ENCODE peak calls at places on chromosomes 5 and 9, in eight cellular contexts. One of them, this sample, is unnamed.

GRCh38 chr9:87342743-87343142 is 154.9 kb upstream of the DAPK1 start:
- DNase-seq in astrocyte of the spinal cord: no peak
- DNase-seq in H7: no peak
- DNase-seq in GM23248: no peak
- DNase-seq in aorta: no peak
- DNase-seq in effector memory CD4-positive, alpha-beta T cell: no peak
- DNase-seq in choroid plexus epithelial cell: peak
- DNase-seq in cardiac muscle cell: peak
- DNase-seq in this sample: no peak

GRCh38 chr9:105690742-105691141 is 3.6 kb upstream of the TMEM38B start:
- DNase-seq in astrocyte of the spinal cord: no peak
- DNase-seq in H7: no peak
- DNase-seq in GM23248: peak
- DNase-seq in aorta: no peak
- DNase-seq in effector memory CD4-positive, alpha-beta T cell: no peak
- DNase-seq in choroid plexus epithelial cell: peak
- DNase-seq in cardiac muscle cell: peak
- DNase-seq in this sample: no peak

GRCh38 chr5:165134146-165134545 is 1628.7 kb downstream of the MAT2B start:
- DNase-seq in astrocyte of the spinal cord: no peak
- DNase-seq in H7: no peak
- DNase-seq in GM23248: no peak
- DNase-seq in aorta: no peak
- DNase-seq in effector memory CD4-positive, alpha-beta T cell: no peak
- DNase-seq in choroid plexus epithelial cell: no peak
- DNase-seq in cardiac muscle cell: no peak
- DNase-seq in this sample: no peak

GRCh38 chr5:78747703-78748359 is 99.3 kb upstream of the LHFPL2 start:
- DNase-seq in astrocyte of the spinal cord: peak
- DNase-seq in H7: no peak
- DNase-seq in GM23248: peak
- DNase-seq in aorta: no peak
- DNase-seq in effector memory CD4-positive, alpha-beta T cell: no peak
- DNase-seq in choroid plexus epithelial cell: peak
- DNase-seq in cardiac muscle cell: peak
- DNase-seq in this sample: peak

GRCh38 chr5:158322620-158323019 is 463.7 kb upstream of the CLINT1 start:
- DNase-seq in astrocyte of the spinal cord: no peak
- DNase-seq in H7: no peak
- DNase-seq in GM23248: no peak
- DNase-seq in aorta: no peak
- DNase-seq in effector memory CD4-positive, alpha-beta T cell: no peak
- DNase-seq in choroid plexus epithelial cell: no peak
- DNase-seq in cardiac muscle cell: no peak
- DNase-seq in this sample: no peak

GRCh38 chr9:104091708-104092107 is 2.4 kb upstream of the SMC2 start:
- DNase-seq in astrocyte of the spinal cord: peak
- DNase-seq in H7: peak
- DNase-seq in GM23248: peak
- DNase-seq in aorta: peak
- DNase-seq in effector memory CD4-positive, alpha-beta T cell: no peak
- DNase-seq in choroid plexus epithelial cell: peak
- DNase-seq in cardiac muscle cell: peak
- DNase-seq in this sample: no peak

GRCh38 chr5:115377468-115378217 is 81.2 kb upstream of the CCDC112 start:
- DNase-seq in astrocyte of the spinal cord: peak
- DNase-seq in H7: no peak
- DNase-seq in GM23248: peak
- DNase-seq in aorta: no peak
- DNase-seq in effector memory CD4-positive, alpha-beta T cell: no peak
- DNase-seq in choroid plexus epithelial cell: peak
- DNase-seq in cardiac muscle cell: peak
- DNase-seq in this sample: peak

GRCh38 chr9:121783126-121783522 is 131.7 kb downstream of the DAB2IP start:
- DNase-seq in astrocyte of the spinal cord: no peak
- DNase-seq in H7: no peak
- DNase-seq in GM23248: no peak
- DNase-seq in aorta: no peak
- DNase-seq in effector memory CD4-positive, alpha-beta T cell: no peak
- DNase-seq in choroid plexus epithelial cell: no peak
- DNase-seq in cardiac muscle cell: no peak
- DNase-seq in this sample: no peak

GRCh38 chr9:34518896-34519295 is 3.9 kb downstream of the ENHO start:
- DNase-seq in astrocyte of the spinal cord: no peak
- DNase-seq in H7: no peak
- DNase-seq in GM23248: no peak
- DNase-seq in aorta: no peak
- DNase-seq in effector memory CD4-positive, alpha-beta T cell: no peak
- DNase-seq in choroid plexus epithelial cell: no peak
- DNase-seq in cardiac muscle cell: no peak
- DNase-seq in this sample: no peak

GRCh38 chr9:34365282-34365681 is 11.4 kb downstream of the MYORG start:
- DNase-seq in astrocyte of the spinal cord: no peak
- DNase-seq in H7: no peak
- DNase-seq in GM23248: no peak
- DNase-seq in aorta: no peak
- DNase-seq in effector memory CD4-positive, alpha-beta T cell: no peak
- DNase-seq in choroid plexus epithelial cell: no peak
- DNase-seq in cardiac muscle cell: no peak
- DNase-seq in this sample: no peak

GRCh38 chr9:123455187-123455586 is 99.2 kb downstream of the CRB2 start:
- DNase-seq in astrocyte of the spinal cord: no peak
- DNase-seq in H7: no peak
- DNase-seq in GM23248: no peak
- DNase-seq in aorta: no peak
- DNase-seq in effector memory CD4-positive, alpha-beta T cell: no peak
- DNase-seq in choroid plexus epithelial cell: no peak
- DNase-seq in cardiac muscle cell: no peak
- DNase-seq in this sample: no peak

GRCh38 chr9:121324316-121324715 is 45.7 kb downstream of the STOM start:
- DNase-seq in astrocyte of the spinal cord: no peak
- DNase-seq in H7: no peak
- DNase-seq in GM23248: peak
- DNase-seq in aorta: no peak
- DNase-seq in effector memory CD4-positive, alpha-beta T cell: no peak
- DNase-seq in choroid plexus epithelial cell: no peak
- DNase-seq in cardiac muscle cell: no peak
- DNase-seq in this sample: no peak

GRCh38 chr5:93636850-93637249 is 53.8 kb downstream of the NR2F1 start:
- DNase-seq in astrocyte of the spinal cord: no peak
- DNase-seq in H7: no peak
- DNase-seq in GM23248: no peak
- DNase-seq in aorta: no peak
- DNase-seq in effector memory CD4-positive, alpha-beta T cell: no peak
- DNase-seq in choroid plexus epithelial cell: no peak
- DNase-seq in cardiac muscle cell: no peak
- DNase-seq in this sample: no peak

GRCh38 chr9:71709384-71709783 is 58.9 kb downstream of the CEMIP2 start:
- DNase-seq in astrocyte of the spinal cord: no peak
- DNase-seq in H7: no peak
- DNase-seq in GM23248: no peak
- DNase-seq in aorta: no peak
- DNase-seq in effector memory CD4-positive, alpha-beta T cell: no peak
- DNase-seq in choroid plexus epithelial cell: no peak
- DNase-seq in cardiac muscle cell: no peak
- DNase-seq in this sample: no peak

GRCh38 chr9:71703172-71703872 is 65.0 kb downstream of the CEMIP2 start:
- DNase-seq in astrocyte of the spinal cord: no peak
- DNase-seq in H7: no peak
- DNase-seq in GM23248: peak
- DNase-seq in aorta: no peak
- DNase-seq in effector memory CD4-positive, alpha-beta T cell: no peak
- DNase-seq in choroid plexus epithelial cell: peak
- DNase-seq in cardiac muscle cell: peak
- DNase-seq in this sample: no peak

GRCh38 chr9:71706172-71706571 is 62.1 kb downstream of the CEMIP2 start:
- DNase-seq in astrocyte of the spinal cord: no peak
- DNase-seq in H7: no peak
- DNase-seq in GM23248: no peak
- DNase-seq in aorta: no peak
- DNase-seq in effector memory CD4-positive, alpha-beta T cell: no peak
- DNase-seq in choroid plexus epithelial cell: no peak
- DNase-seq in cardiac muscle cell: no peak
- DNase-seq in this sample: no peak

DNA sequence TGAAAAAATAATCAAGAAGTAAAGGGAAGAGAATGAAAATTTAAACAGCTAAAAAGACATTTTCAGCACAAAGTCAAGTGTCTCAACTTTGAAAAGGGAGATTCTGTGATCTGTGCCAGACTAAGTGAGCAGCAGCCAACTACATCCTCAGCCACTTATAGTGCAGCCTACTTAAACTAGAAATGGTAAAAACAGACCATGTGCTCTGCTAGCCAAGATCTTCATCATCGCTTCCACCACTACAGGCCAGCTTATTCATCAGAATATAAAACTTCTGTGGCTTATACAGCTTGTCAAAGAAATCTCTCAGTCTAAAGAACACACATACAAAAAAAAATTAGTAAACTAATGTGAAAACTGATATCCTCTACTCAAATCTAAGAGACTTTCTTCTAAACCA is 63.5 kb downstream of the CEMIP2 start:
- DNase-seq in astrocyte of the spinal cord: no peak
- DNase-seq in H7: no peak
- DNase-seq in GM23248: peak
- DNase-seq in aorta: no peak
- DNase-seq in effector memory CD4-positive, alpha-beta T cell: no peak
- DNase-seq in choroid plexus epithelial cell: no peak
- DNase-seq in cardiac muscle cell: no peak
- DNase-seq in this sample: no peak
- H3K4me3 ChIP-seq in astrocyte of the spinal cord: no peak
- H3K4me3 ChIP-seq in H7: no peak
- H3K4me3 ChIP-seq in GM23248: no peak
- H3K4me3 ChIP-seq in aorta: no peak
- H3K4me3 ChIP-seq in effector memory CD4-positive, alpha-beta T cell: no peak
- H3K4me3 ChIP-seq in choroid plexus epithelial cell: no peak
- H3K4me3 ChIP-seq in cardiac muscle cell: no peak
- H3K4me3 ChIP-seq in this sample: no peak

GRCh38 chr9:95023217-95024003 is 294.1 kb downstream of the FANCC start:
- DNase-seq in astrocyte of the spinal cord: peak
- DNase-seq in H7: no peak
- DNase-seq in GM23248: peak
- DNase-seq in aorta: peak
- DNase-seq in effector memory CD4-positive, alpha-beta T cell: no peak
- DNase-seq in choroid plexus epithelial cell: peak
- DNase-seq in cardiac muscle cell: peak
- DNase-seq in this sample: peak
- H3K4me3 ChIP-seq in astrocyte of the spinal cord: no peak
- H3K4me3 ChIP-seq in H7: no peak
- H3K4me3 ChIP-seq in GM23248: peak
- H3K4me3 ChIP-seq in aorta: no peak
- H3K4me3 ChIP-seq in effector memory CD4-positive, alpha-beta T cell: no peak
- H3K4me3 ChIP-seq in choroid plexus epithelial cell: no peak
- H3K4me3 ChIP-seq in cardiac muscle cell: no peak
- H3K4me3 ChIP-seq in this sample: no peak

DNA sequence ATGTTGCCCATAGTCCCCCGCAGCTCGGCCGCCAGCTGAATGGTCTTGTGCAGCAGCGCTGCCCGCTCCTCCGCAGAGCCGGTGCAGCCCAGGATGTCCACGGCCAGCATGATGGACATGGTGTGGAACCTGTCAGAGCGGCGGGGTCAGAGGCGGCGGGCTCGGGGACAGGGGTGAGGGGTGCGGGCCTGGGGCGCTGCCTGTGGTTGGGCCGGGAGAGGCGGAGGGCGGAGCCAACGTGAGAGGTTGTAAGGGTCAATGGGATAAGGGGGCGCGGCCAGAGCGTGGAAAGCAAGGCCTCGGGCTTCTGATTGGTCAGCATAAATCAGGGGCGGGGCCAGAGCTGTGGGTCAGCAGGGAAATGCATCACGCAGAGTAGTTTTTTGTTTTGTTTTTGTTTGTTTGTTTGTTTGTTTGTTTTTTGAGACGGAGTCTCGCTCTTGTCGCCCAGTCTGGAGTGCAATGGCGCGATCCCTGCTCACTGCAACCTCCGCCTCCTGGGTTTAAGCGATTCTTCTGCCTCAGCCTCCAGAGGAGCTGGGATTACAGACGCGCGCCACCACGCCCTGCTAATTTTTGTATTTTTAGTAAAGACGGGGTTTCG is 6.8 kb upstream of the TOR2A start:
- DNase-seq in astrocyte of the spinal cord: peak
- DNase-seq in H7: peak
- DNase-seq in GM23248: peak
- DNase-seq in aorta: no peak
- DNase-seq in effector memory CD4-positive, alpha-beta T cell: no peak
- DNase-seq in choroid plexus epithelial cell: no peak
- DNase-seq in cardiac muscle cell: no peak
- DNase-seq in this sample: no peak
- H3K4me3 ChIP-seq in astrocyte of the spinal cord: peak
- H3K4me3 ChIP-seq in H7: peak
- H3K4me3 ChIP-seq in GM23248: peak
- H3K4me3 ChIP-seq in aorta: no peak
- H3K4me3 ChIP-seq in effector memory CD4-positive, alpha-beta T cell: no peak
- H3K4me3 ChIP-seq in choroid plexus epithelial cell: no peak
- H3K4me3 ChIP-seq in cardiac muscle cell: peak
- H3K4me3 ChIP-seq in this sample: peak

GRCh38 chr9:132015866-132016265 is 63.8 kb downstream of the MED27 start:
- DNase-seq in astrocyte of the spinal cord: no peak
- DNase-seq in H7: no peak
- DNase-seq in GM23248: no peak
- DNase-seq in aorta: no peak
- DNase-seq in effector memory CD4-positive, alpha-beta T cell: no peak
- DNase-seq in choroid plexus epithelial cell: no peak
- DNase-seq in cardiac muscle cell: no peak
- DNase-seq in this sample: no peak

GRCh38 chr9:132020272-132020671 is 59.4 kb downstream of the MED27 start:
- DNase-seq in astrocyte of the spinal cord: no peak
- DNase-seq in H7: no peak
- DNase-seq in GM23248: no peak
- DNase-seq in aorta: no peak
- DNase-seq in effector memory CD4-positive, alpha-beta T cell: no peak
- DNase-seq in choroid plexus epithelial cell: no peak
- DNase-seq in cardiac muscle cell: no peak
- DNase-seq in this sample: no peak

GRCh38 chr9:132019702-132020101 is 60.0 kb downstream of the MED27 start:
- DNase-seq in astrocyte of the spinal cord: no peak
- DNase-seq in H7: no peak
- DNase-seq in GM23248: no peak
- DNase-seq in aorta: no peak
- DNase-seq in effector memory CD4-positive, alpha-beta T cell: no peak
- DNase-seq in choroid plexus epithelial cell: no peak
- DNase-seq in cardiac muscle cell: no peak
- DNase-seq in this sample: no peak

GRCh38 chr9:132020845-132021510 is 58.7 kb downstream of the MED27 start:
- DNase-seq in astrocyte of the spinal cord: no peak
- DNase-seq in H7: no peak
- DNase-seq in GM23248: no peak
- DNase-seq in aorta: no peak
- DNase-seq in effector memory CD4-positive, alpha-beta T cell: no peak
- DNase-seq in choroid plexus epithelial cell: no peak
- DNase-seq in cardiac muscle cell: no peak
- DNase-seq in this sample: no peak

DNA sequence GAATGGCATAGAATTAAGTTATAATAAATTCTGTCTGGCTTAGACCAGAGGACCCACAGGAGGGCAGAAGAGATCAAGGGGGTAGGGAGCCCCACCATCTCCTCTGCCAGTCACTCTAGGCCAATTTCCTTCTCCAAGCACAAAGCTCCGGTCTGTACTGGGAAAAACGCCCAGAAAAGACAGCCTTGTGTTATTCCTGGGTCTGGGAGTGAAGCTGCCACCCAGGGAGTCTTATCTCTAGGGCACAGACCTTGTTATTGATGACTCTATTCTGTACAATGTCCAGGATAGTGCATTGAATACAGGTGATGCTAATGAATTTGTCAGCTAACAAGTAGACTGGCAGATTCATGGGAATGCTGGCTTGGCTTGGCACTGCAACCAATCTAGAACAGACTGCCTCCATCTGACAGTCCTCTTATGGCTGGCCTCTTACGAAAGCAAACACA is 60.7 kb downstream of the MED27 start:
- DNase-seq in astrocyte of the spinal cord: peak
- DNase-seq in H7: no peak
- DNase-seq in GM23248: no peak
- DNase-seq in aorta: no peak
- DNase-seq in effector memory CD4-positive, alpha-beta T cell: no peak
- DNase-seq in choroid plexus epithelial cell: no peak
- DNase-seq in cardiac muscle cell: peak
- DNase-seq in this sample: no peak
- H3K4me3 ChIP-seq in astrocyte of the spinal cord: no peak
- H3K4me3 ChIP-seq in H7: no peak
- H3K4me3 ChIP-seq in GM23248: no peak
- H3K4me3 ChIP-seq in aorta: no peak
- H3K4me3 ChIP-seq in effector memory CD4-positive, alpha-beta T cell: no peak
- H3K4me3 ChIP-seq in choroid plexus epithelial cell: no peak
- H3K4me3 ChIP-seq in cardiac muscle cell: no peak
- H3K4me3 ChIP-seq in this sample: no peak